ENCODE peak calls at places on chromosomes 2 and 18, in four cellular contexts. One of them, this sample, is unnamed.

GRCh38 chr18:9094307-9095226 is 7.9 kb upstream of the NDUFV2 start:
- DNase-seq in heart left ventricle: no peak
- DNase-seq in progenitor cell of endocrine pancreas: no peak
- DNase-seq in RWPE2: no peak
- DNase-seq in this sample: peak

GRCh38 chr2:99504844-99505584 is 15.2 kb upstream of the REV1 start:
- DNase-seq in heart left ventricle: no peak
- DNase-seq in progenitor cell of endocrine pancreas: no peak
- DNase-seq in RWPE2: no peak
- DNase-seq in this sample: no peak

GRCh38 chr2:157221394-157221988 is 36.0 kb upstream of the GALNT5 start:
- DNase-seq in heart left ventricle: no peak
- DNase-seq in progenitor cell of endocrine pancreas: no peak
- DNase-seq in RWPE2: no peak
- DNase-seq in this sample: no peak

GRCh38 chr2:237715459-237715947 is 83.1 kb upstream of the RBM44 start:
- DNase-seq in heart left ventricle: no peak
- DNase-seq in progenitor cell of endocrine pancreas: no peak
- DNase-seq in RWPE2: no peak
- DNase-seq in this sample: no peak

GRCh38 chr18:13439475-13439874 is 220.9 kb downstream of the LDLRAD4 start:
- DNase-seq in heart left ventricle: peak
- DNase-seq in progenitor cell of endocrine pancreas: no peak
- DNase-seq in RWPE2: no peak
- DNase-seq in this sample: no peak

GRCh38 chr2:85584857-85585780 is 888 bp downstream of the VAMP5 start:
- DNase-seq in heart left ventricle: no peak
- DNase-seq in progenitor cell of endocrine pancreas: no peak
- DNase-seq in RWPE2: no peak
- DNase-seq in this sample: peak

GRCh38 chr2:8268172-8268783 is 413.6 kb upstream of the ID2 start:
- DNase-seq in heart left ventricle: no peak
- DNase-seq in progenitor cell of endocrine pancreas: no peak
- DNase-seq in RWPE2: no peak
- DNase-seq in this sample: no peak

GRCh38 chr2:8761529-8762164 is 75.8 kb downstream of the KIDINS220 start:
- DNase-seq in heart left ventricle: no peak
- DNase-seq in progenitor cell of endocrine pancreas: no peak
- DNase-seq in RWPE2: no peak
- DNase-seq in this sample: peak

GRCh38 chr2:227889336-227889735 is 17.9 kb downstream of the DAW1 start:
- DNase-seq in heart left ventricle: no peak
- DNase-seq in progenitor cell of endocrine pancreas: no peak
- DNase-seq in RWPE2: no peak
- DNase-seq in this sample: no peak

GRCh38 chr2:227880460-227880859 is 9.0 kb downstream of the DAW1 start:
- DNase-seq in heart left ventricle: no peak
- DNase-seq in progenitor cell of endocrine pancreas: no peak
- DNase-seq in RWPE2: no peak
- DNase-seq in this sample: no peak

GRCh38 chr2:227888289-227888688 is 16.9 kb downstream of the DAW1 start:
- DNase-seq in heart left ventricle: no peak
- DNase-seq in progenitor cell of endocrine pancreas: no peak
- DNase-seq in RWPE2: no peak
- DNase-seq in this sample: no peak

GRCh38 chr2:227881866-227882517 is 10.6 kb downstream of the DAW1 start:
- DNase-seq in heart left ventricle: no peak
- DNase-seq in progenitor cell of endocrine pancreas: no peak
- DNase-seq in RWPE2: no peak
- DNase-seq in this sample: no peak

GRCh38 chr2:227884511-227884947 is 13.1 kb downstream of the DAW1 start:
- DNase-seq in heart left ventricle: peak
- DNase-seq in progenitor cell of endocrine pancreas: peak
- DNase-seq in RWPE2: no peak
- DNase-seq in this sample: peak
- TF ChIP-seq CTCF in heart left ventricle: peak
- TF ChIP-seq CTCF in progenitor cell of endocrine pancreas: peak
- TF ChIP-seq CTCF in RWPE2: peak
- TF ChIP-seq CTCF in this sample: peak

DNA sequence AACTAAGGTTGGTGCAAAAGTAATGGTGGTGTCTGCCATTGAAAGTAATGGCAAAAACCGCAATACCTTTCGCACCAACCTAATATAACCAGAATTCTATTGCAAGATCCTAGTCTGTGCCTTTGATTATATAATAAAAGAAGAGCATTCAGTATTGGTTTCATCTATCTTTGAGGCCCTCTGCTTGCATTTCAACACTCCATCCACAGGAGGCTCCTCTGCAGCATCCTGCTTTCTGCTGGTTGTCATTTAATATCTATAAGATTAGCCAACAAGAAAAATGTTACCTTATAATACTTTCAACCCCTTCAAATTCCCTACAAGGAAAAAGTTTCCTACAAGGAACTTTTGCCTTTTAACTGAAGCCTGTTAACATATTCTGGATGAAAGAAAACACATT is 139.2 kb downstream of the CDCA7 start:
- DNase-seq in heart left ventricle: no peak
- DNase-seq in progenitor cell of endocrine pancreas: no peak
- DNase-seq in RWPE2: no peak
- DNase-seq in this sample: no peak
- TF ChIP-seq CTCF in heart left ventricle: no peak
- TF ChIP-seq CTCF in progenitor cell of endocrine pancreas: no peak
- TF ChIP-seq CTCF in RWPE2: no peak
- TF ChIP-seq CTCF in this sample: peak

DNA sequence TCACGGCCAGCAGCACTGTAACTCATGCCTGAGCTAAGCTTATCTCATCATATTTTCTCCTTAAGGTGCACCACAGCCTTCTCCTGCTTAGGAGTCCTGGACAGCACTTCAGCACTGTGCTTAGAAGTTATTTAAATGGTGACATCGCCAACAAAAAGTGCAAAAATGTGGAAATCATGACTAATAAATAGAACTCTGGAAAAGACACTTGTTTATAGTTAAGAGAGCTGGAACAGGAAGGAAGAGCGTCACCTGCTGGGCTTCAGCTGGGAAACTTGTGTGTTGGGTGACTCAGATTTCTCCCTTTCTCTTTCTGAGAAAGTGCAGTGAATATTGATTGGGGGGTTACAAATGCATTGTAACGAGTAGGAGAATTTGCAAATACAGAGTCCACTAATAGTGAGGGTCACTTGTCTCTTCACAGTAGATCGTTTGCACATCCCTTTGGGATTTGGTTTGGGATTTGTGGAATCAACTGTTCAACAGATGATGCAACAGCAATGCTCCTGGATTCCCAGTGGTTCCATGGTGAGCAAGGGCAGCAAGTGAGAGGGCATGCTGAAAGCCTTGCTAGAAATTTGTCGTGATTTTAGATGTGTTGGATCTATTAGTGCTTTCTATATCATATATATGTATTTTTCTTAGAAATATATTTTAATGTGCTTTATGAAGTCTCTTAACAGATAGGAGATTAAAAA is 84.2 kb downstream of the DOK6 start:
- DNase-seq in heart left ventricle: no peak
- DNase-seq in progenitor cell of endocrine pancreas: no peak
- DNase-seq in RWPE2: no peak
- DNase-seq in this sample: no peak
- TF ChIP-seq CTCF in heart left ventricle: no peak
- TF ChIP-seq CTCF in progenitor cell of endocrine pancreas: peak
- TF ChIP-seq CTCF in RWPE2: no peak
- TF ChIP-seq CTCF in this sample: no peak

GRCh38 chr2:216414772-216415319 is 2.6 kb downstream of the SMARCAL1 start:
- DNase-seq in heart left ventricle: no peak
- DNase-seq in progenitor cell of endocrine pancreas: no peak
- DNase-seq in RWPE2: no peak
- DNase-seq in this sample: no peak

GRCh38 chr2:216410550-216410949 is 1.7 kb upstream of the SMARCAL1 start:
- DNase-seq in heart left ventricle: no peak
- DNase-seq in progenitor cell of endocrine pancreas: no peak
- DNase-seq in RWPE2: no peak
- DNase-seq in this sample: no peak

GRCh38 chr2:216408426-216409315 is 3.6 kb upstream of the SMARCAL1 start:
- DNase-seq in heart left ventricle: no peak
- DNase-seq in progenitor cell of endocrine pancreas: no peak
- DNase-seq in RWPE2: no peak
- DNase-seq in this sample: no peak

GRCh38 chr2:216413882-216414281 is 1.6 kb downstream of the SMARCAL1 start:
- DNase-seq in heart left ventricle: no peak
- DNase-seq in progenitor cell of endocrine pancreas: no peak
- DNase-seq in RWPE2: no peak
- DNase-seq in this sample: no peak

GRCh38 chr2:216412022-216412999 is at the start of gene SMARCAL1:
- DNase-seq in heart left ventricle: peak
- DNase-seq in progenitor cell of endocrine pancreas: peak
- DNase-seq in RWPE2: peak
- DNase-seq in this sample: peak
- TF ChIP-seq CTCF in heart left ventricle: no peak
- TF ChIP-seq CTCF in progenitor cell of endocrine pancreas: no peak
- TF ChIP-seq CTCF in RWPE2: no peak
- TF ChIP-seq CTCF in this sample: no peak

DNA sequence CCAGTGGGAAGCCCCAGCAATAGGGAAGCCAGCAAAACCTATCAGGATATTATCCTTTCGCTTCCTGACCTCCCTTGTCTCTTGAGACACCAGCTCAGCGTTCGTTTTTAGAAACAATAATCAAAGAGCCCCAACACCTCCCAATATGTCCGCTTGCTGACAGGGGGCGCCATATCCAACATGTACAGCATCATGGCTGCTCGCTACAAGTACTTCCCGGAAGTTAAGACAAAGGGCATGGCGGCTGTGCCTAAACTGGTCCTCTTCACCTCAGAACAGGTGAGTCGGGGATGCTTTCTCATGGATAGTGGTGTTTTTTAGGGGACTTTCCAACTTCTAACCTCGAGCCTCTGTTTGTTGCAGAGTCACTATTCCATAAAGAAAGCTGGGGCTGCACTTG is 28.7 kb downstream of the GAD1 start:
- DNase-seq in heart left ventricle: no peak
- DNase-seq in progenitor cell of endocrine pancreas: no peak
- DNase-seq in RWPE2: no peak
- DNase-seq in this sample: no peak
- TF ChIP-seq CTCF in heart left ventricle: no peak
- TF ChIP-seq CTCF in progenitor cell of endocrine pancreas: peak
- TF ChIP-seq CTCF in RWPE2: no peak
- TF ChIP-seq CTCF in this sample: peak